ENCODE peak calls at places on chromosomes 1 and 21, in nine cellular contexts. W, Z, Q, O, C, T, D, F and E are unnamed samples.

GRCh38 chr1:118075116-118075515 is 109.9 kb downstream of the SPAG17 start:
- DNase-seq in Z (no peak), T (no peak), C (no peak), Q (no peak), D (no peak), F (no peak), O (no peak), W (no peak), E (no peak)

GRCh38 chr1:10065344-10065685 is 32.6 kb downstream of the UBE4B start:
- DNase-seq in T (no peak), O (no peak), C (no peak), Q (no peak), D (no peak), W (peak), Z (no peak), F (no peak), E (no peak)

GRCh38 chr1:155241069-155241679 is 14.1 kb downstream of the ENTREP3 start:
- DNase-seq in Q (peak), C (peak), O (peak), W (peak), Z (no peak), T (peak), D (peak), F (peak), E (peak)

GRCh38 chr1:183096351-183096750 is 73.1 kb downstream of the LAMC1 start:
- DNase-seq in F (no peak), T (no peak), C (no peak), O (no peak), Z (no peak), Q (no peak), W (no peak), D (no peak), E (no peak)

GRCh38 chr1:27971674-27972073 is 11.9 kb downstream of the XKR8 start:
- DNase-seq in T (no peak), D (no peak), C (no peak), W (no peak), Q (no peak), Z (no peak), F (no peak), O (no peak), E (peak)

GRCh38 chr1:50251592-50252165 is 143.0 kb downstream of the ELAVL4 start:
- DNase-seq in W (no peak), Z (no peak), C (no peak), T (peak), F (no peak), Q (peak), D (no peak), O (no peak), E (peak)

GRCh38 chr1:41418868-41419583 is 57.8 kb downstream of the FOXO6 start:
- DNase-seq in Z (no peak), C (peak), T (no peak), D (no peak), F (no peak), O (no peak), W (peak), Q (no peak), E (no peak)

GRCh38 chr21:42269382-42269781 is 45.8 kb downstream of the TFF3 start:
- DNase-seq in W (no peak), Q (no peak), O (no peak), Z (no peak), C (no peak), T (no peak), D (no peak), F (peak), E (no peak)

GRCh38 chr1:46458190-46458589 is 31.4 kb upstream of the DMBX1 start:
- DNase-seq in F (no peak), Q (no peak), T (no peak), D (no peak), Z (no peak), C (no peak), O (no peak), W (no peak), E (no peak)

GRCh38 chr1:208272311-208272710 is 28.1 kb upstream of the PLXNA2 start:
- DNase-seq in Z (no peak), D (no peak), C (no peak), Q (no peak), W (no peak), O (no peak), T (no peak), F (no peak), E (no peak)

GRCh38 chr1:219329606-219330005 is 155.9 kb downstream of the LYPLAL1 start:
- DNase-seq in C (no peak), Z (no peak), O (no peak), F (no peak), W (no peak), Q (no peak), D (no peak), T (no peak), E (no peak)

GRCh38 chr1:36436820-36437219 is 13.4 kb downstream of the OSCP1 start:
- DNase-seq in Q (no peak), F (no peak), D (no peak), C (no peak), W (no peak), T (no peak), O (no peak), Z (no peak), E (no peak)

GRCh38 chr1:81446006-81446669 is 354.6 kb upstream of the ADGRL2 start:
- DNase-seq in Z (no peak), D (no peak), W (no peak), F (no peak), Q (no peak), C (no peak), O (no peak), T (no peak), E (no peak)

GRCh38 chr21:20272791-20273362 is 725.3 kb upstream of the NCAM2 start:
- DNase-seq in O (no peak), Q (no peak), Z (no peak), W (no peak), F (no peak), T (no peak), D (no peak), C (no peak), E (no peak)

GRCh38 chr1:110756506-110756905 is 81.8 kb upstream of the KCNA3 start:
- DNase-seq in W (no peak), Q (no peak), T (no peak), F (no peak), O (no peak), D (no peak), C (no peak), Z (no peak), E (no peak)

GRCh38 chr1:17724150-17724549 is 31.0 kb upstream of the ACTL8 start:
- DNase-seq in O (no peak), Q (no peak), D (no peak), F (no peak), W (no peak), C (no peak), Z (no peak), T (no peak), E (no peak)

GRCh38 chr21:31343680-31344480 is at the start of gene TIAM1:
- DNase-seq in Z (peak), Q (no peak), T (peak), C (peak), O (peak), F (peak), W (peak), D (no peak), E (peak)

GRCh38 chr1:6148497-6149241 is 31.5 kb downstream of the CHD5 start:
- DNase-seq in C (no peak), T (peak), Q (peak), D (peak), W (peak), F (peak), O (peak), Z (peak), E (peak)

GRCh38 chr1:43796111-43796581 is 88.8 kb downstream of the ST3GAL3 start:
- DNase-seq in O (no peak), Q (no peak), D (no peak), F (no peak), T (no peak), Z (no peak), C (no peak), W (no peak), E (no peak)

GRCh38 chr1:65148548-65149390 is 766 bp downstream of the AK4 start:
- DNase-seq in Z (peak), D (no peak), O (peak), Q (peak), F (peak), W (peak), C (peak), T (peak), E (peak)

GRCh38 chr21:46151989-46152938 is 3.1 kb downstream of the FTCD start:
- DNase-seq in Z (peak), D (no peak), W (no peak), T (no peak), Q (no peak), O (no peak), F (peak), C (peak), E (no peak)

GRCh38 chr1:183365676-183366075 is 52.5 kb downstream of the NMNAT2 start:
- DNase-seq in D (no peak), T (no peak), F (no peak), C (no peak), Z (no peak), O (no peak), Q (no peak), W (no peak), E (no peak)

GRCh38 chr1:153616885-153617428 is 832 bp upstream of the S100A14 start:
- DNase-seq in T (no peak), F (no peak), Z (no peak), W (peak), C (no peak), O (no peak), Q (no peak), D (no peak), E (no peak)

GRCh38 chr1:208065862-208066261 is 154.9 kb upstream of the CD34 start:
- DNase-seq in Z (no peak), T (no peak), W (peak), Q (no peak), F (no peak), C (peak), O (no peak), D (no peak), E (no peak)

GRCh38 chr1:29793101-29793546 is 556.8 kb downstream of the PTPRU start:
- DNase-seq in T (peak), D (peak), Z (peak), F (peak), W (peak), O (peak), Q (peak), C (peak), E (peak)

GRCh38 chr1:228045871-228046270 is 36.6 kb upstream of the ARF1 start:
- DNase-seq in T (no peak), C (no peak), Z (no peak), O (no peak), W (no peak), D (no peak), F (no peak), Q (no peak), E (no peak)

GRCh38 chr21:32733356-32733755 is 5.5 kb upstream of the SYNJ1 start:
- DNase-seq in Q (no peak), O (peak), D (no peak), F (peak), T (no peak), Z (no peak), W (no peak), C (no peak), E (no peak)

GRCh38 chr1:91891969-91892368 is 6.0 kb upstream of the TGFBR3 start:
- DNase-seq in Z (no peak), O (no peak), F (no peak), Q (no peak), D (no peak), W (no peak), T (no peak), C (no peak), E (no peak)

GRCh38 chr1:29973406-29973805 is 737.1 kb downstream of the PTPRU start:
- DNase-seq in D (no peak), Z (no peak), T (no peak), C (no peak), W (no peak), F (no peak), O (no peak), Q (no peak), E (no peak)

GRCh38 chr1:208190784-208191183 is 53.4 kb downstream of the PLXNA2 start:
- DNase-seq in O (no peak), D (no peak), F (no peak), Q (no peak), C (no peak), Z (no peak), W (no peak), T (no peak), E (no peak)

GRCh38 chr1:184191181-184191601 is 139.7 kb downstream of the TSEN15 start:
- DNase-seq in F (no peak), Q (no peak), C (peak), D (no peak), O (no peak), Z (no peak), W (peak), T (no peak), E (no peak)

GRCh38 chr1:55916480-55916879 is 662.9 kb downstream of the PLPP3 start:
- DNase-seq in Z (no peak), Q (no peak), T (no peak), W (no peak), D (no peak), O (no peak), F (no peak), C (no peak), E (peak)

GRCh38 chr1:238582816-238583215 is 692.1 kb upstream of the ZP4 start:
- DNase-seq in T (no peak), F (no peak), C (no peak), Q (no peak), D (no peak), Z (no peak), O (no peak), W (no peak), E (no peak)

GRCh38 chr1:229148041-229148671 is 122.8 kb upstream of the RAB4A start:
- DNase-seq in Z (peak), T (peak), W (no peak), C (no peak), F (no peak), D (no peak), O (no peak), Q (no peak), E (peak)

GRCh38 chr1:2808386-2808705 is 6.9 kb upstream of the TTC34 start:
- DNase-seq in Z (no peak), W (no peak), F (no peak), T (no peak), C (no peak), D (no peak), Q (no peak), O (no peak), E (no peak)

GRCh38 chr1:240193699-240194098 is 102.0 kb downstream of the FMN2 start:
- DNase-seq in T (no peak), Z (no peak), D (no peak), F (no peak), W (no peak), C (no peak), Q (no peak), O (no peak), E (no peak)

GRCh38 chr1:170351368-170351946 is 180.5 kb upstream of the GORAB start:
- DNase-seq in F (no peak), D (no peak), Z (no peak), W (no peak), Q (no peak), C (no peak), O (no peak), T (no peak), E (no peak)

GRCh38 chr1:87330201-87330953 is 1.7 kb downstream of the LMO4 start:
- DNase-seq in Q (peak), W (no peak), F (peak), D (no peak), T (no peak), C (peak), Z (no peak), O (peak), E (no peak)

GRCh38 chr21:17738171-17738953 is 80.8 kb downstream of the C21orf91 start:
- DNase-seq in D (no peak), W (no peak), Q (no peak), Z (no peak), C (no peak), T (no peak), O (no peak), F (no peak), E (no peak)